ENCODE peak calls at places on chromosome 11, in six cellular contexts. O is prostate gland, E is breast epithelium, I is stomach, P is spleen, S is transverse colon. U is an unnamed sample.

GRCh38 chr11:119619665-119620064 is 109.3 kb downstream of the NECTIN1 start:
- DNase-seq in I (no peak), S (no peak), O (no peak), P (no peak), E (no peak), U (no peak)

GRCh38 chr11:62707277-62707771 is at the start of the genes BSCL2 and GNG3:
- DNase-seq in O (no peak), E (no peak), S (no peak), I (no peak), P (peak), U (no peak)

GRCh38 chr11:48109046-48109666 is 107.5 kb upstream of the OR4B1 start:
- DNase-seq in S (no peak), I (no peak), E (no peak), P (no peak), O (no peak), U (no peak)

GRCh38 chr11:2913029-2913431 is 16.2 kb downstream of the PHLDA2 start:
- DNase-seq in S (no peak), E (no peak), P (no peak), I (no peak), O (no peak), U (no peak)

GRCh38 chr11:118691926-118692830 is 12.7 kb upstream of the TREH start:
- DNase-seq in S (peak), I (no peak), O (peak), P (peak), E (peak), U (no peak)

GRCh38 chr11:103744496-103745153 is 291.8 kb upstream of the DDI1 start:
- DNase-seq in P (no peak), S (no peak), O (no peak), I (no peak), E (no peak), U (no peak)

GRCh38 chr11:93494341-93494740 is 48.9 kb downstream of the SMCO4 start:
- DNase-seq in I (no peak), O (no peak), P (no peak), S (no peak), E (no peak), U (no peak)

GRCh38 chr11:1939006-1939626 is 8.0 kb upstream of the MRPL23 start:
- DNase-seq in S (no peak), E (no peak), P (peak), O (no peak), I (no peak), U (peak)

GRCh38 chr11:124891390-124891861 is 6.2 kb downstream of the ROBO4 start:
- DNase-seq in I (no peak), S (no peak), O (no peak), P (no peak), E (no peak), U (no peak)

GRCh38 chr11:95487391-95487790 is 256.4 kb upstream of the SESN3 start:
- DNase-seq in P (no peak), I (no peak), E (no peak), S (no peak), O (no peak), U (peak)

GRCh38 chr11:123653997-123654565 is 343 bp downstream of the SCN3B start:
- DNase-seq in P (peak), O (peak), I (peak), E (peak), S (peak), U (peak)

GRCh38 chr11:125941606-125942275 is 4.1 kb upstream of the VSIG10L2 start:
- DNase-seq in O (peak), E (peak), S (peak), I (peak), P (no peak), U (peak)

GRCh38 chr11:133711545-133711944 is 133.8 kb downstream of the SPATA19 start:
- DNase-seq in S (no peak), I (no peak), P (no peak), O (no peak), E (no peak), U (no peak)

GRCh38 chr11:116062129-116062525 is 557.9 kb upstream of the CADM1 start:
- DNase-seq in E (peak), S (no peak), P (no peak), O (no peak), I (no peak), U (no peak)

GRCh38 chr11:44368886-44369285 is 58.9 kb upstream of the ALX4 start:
- DNase-seq in I (no peak), S (no peak), O (no peak), E (no peak), P (no peak), U (no peak)

GRCh38 chr11:83773950-83774880 is 488.0 kb upstream of the CCDC90B start:
- DNase-seq in S (no peak), P (no peak), E (no peak), O (no peak), I (no peak), U (no peak)

GRCh38 chr11:110085255-110085838 is 7.8 kb upstream of the ZC3H12C start:
- DNase-seq in E (no peak), S (no peak), P (no peak), O (no peak), I (no peak), U (no peak)

GRCh38 chr11:119616586-119617342 is 112.2 kb downstream of the NECTIN1 start:
- DNase-seq in S (no peak), P (no peak), E (no peak), I (no peak), O (no peak), U (no peak)

GRCh38 chr11:125242141-125242780 is 77.7 kb downstream of the PKNOX2 start:
- DNase-seq in P (peak), S (no peak), E (no peak), O (no peak), I (no peak), U (no peak)

GRCh38 chr11:75823415-75823814 is 8.4 kb downstream of the UVRAG start:
- DNase-seq in O (no peak), I (no peak), P (no peak), E (no peak), S (no peak), U (no peak)

GRCh38 chr11:15657264-15657663 is 542.5 kb downstream of the INSC start:
- DNase-seq in O (no peak), E (no peak), I (no peak), S (no peak), P (no peak), U (no peak)

GRCh38 chr11:79493555-79494171 is 52.8 kb upstream of the TENM4 start:
- DNase-seq in O (peak), S (peak), E (peak), P (peak), I (peak), U (peak)

GRCh38 chr11:74672956-74673895 is 58.0 kb downstream of the CHRDL2 start:
- DNase-seq in O (no peak), S (peak), P (peak), I (peak), E (peak), U (no peak)

GRCh38 chr11:11215944-11216343 is 137.1 kb downstream of the CSNK2A3 start:
- DNase-seq in S (no peak), I (no peak), P (no peak), O (no peak), E (no peak), U (no peak)

GRCh38 chr11:1873048-1873812 is 18.5 kb downstream of the PRR33 start:
- DNase-seq in P (peak), I (no peak), O (no peak), E (no peak), S (no peak), U (no peak)

GRCh38 chr11:47248304-47248663 is 330 bp downstream of the ACP2 start:
- DNase-seq in O (no peak), S (no peak), P (no peak), E (no peak), I (no peak), U (no peak)

GRCh38 chr11:17164361-17165246 is 43.2 kb downstream of the PIK3C2A start:
- DNase-seq in O (no peak), I (no peak), E (no peak), P (no peak), S (no peak), U (no peak)

GRCh38 chr11:17734986-17735822 is 623 bp downstream of the KCNC1 start:
- DNase-seq in S (peak), E (peak), I (peak), O (peak), P (peak), U (peak)

DNA sequence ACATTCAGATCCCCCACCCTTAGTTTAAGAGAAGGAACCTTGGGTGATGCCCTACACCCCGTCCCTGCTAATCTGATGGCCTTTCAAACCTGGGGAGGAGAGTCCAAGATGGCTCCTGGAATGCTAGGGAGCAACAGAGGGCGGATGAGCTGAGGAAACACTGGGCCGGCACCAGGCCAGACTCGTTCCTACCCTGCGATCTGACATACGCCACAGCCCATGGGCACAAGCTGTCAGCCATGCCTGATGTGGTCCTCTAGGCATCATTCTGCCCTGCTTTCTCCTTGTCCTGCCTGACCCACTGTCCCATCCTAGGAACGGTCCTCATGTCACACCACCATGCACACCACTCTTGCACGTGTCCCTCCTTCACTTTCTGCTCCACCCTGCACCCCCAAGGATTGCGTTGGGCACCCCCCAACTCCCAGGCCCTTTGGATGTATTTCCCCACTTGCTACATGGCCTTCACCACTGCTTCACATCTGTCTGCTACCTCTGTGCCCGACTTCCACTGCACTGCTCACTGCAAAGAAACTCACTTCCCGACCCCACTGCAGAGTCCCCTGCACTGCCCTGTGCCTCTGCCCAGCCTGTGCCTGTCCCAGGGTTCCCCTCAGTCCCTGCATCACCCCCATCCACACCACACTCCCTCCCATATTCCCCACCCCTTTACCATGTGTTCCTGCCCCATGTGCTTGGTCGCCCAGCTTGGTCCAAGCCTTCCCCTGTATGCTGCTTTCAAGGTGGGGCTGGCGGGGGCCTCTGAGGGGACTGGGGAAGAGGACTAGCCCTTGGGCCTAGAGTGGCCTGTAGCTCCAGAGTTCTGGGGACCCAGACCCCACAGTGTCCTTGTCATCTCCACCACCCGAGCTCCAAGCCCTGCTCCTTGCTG is 29.2 kb downstream of the USP35 start:
- DNase-seq in P (no peak), E (no peak), S (no peak), I (no peak), O (no peak), U (no peak)
- TF ChIP-seq POLR2AphosphoS5 in P (peak), E (no peak), S (no peak), I (no peak), O (no peak), U (no peak)

GRCh38 chr11:66842501-66842895 is 743 bp upstream of the RCE1 start:
- DNase-seq in P (no peak), S (no peak), I (no peak), E (peak), O (no peak), U (peak)
- TF ChIP-seq POLR2AphosphoS5 in P (no peak), S (no peak), I (no peak), E (no peak), O (no peak), U (no peak)

DNA sequence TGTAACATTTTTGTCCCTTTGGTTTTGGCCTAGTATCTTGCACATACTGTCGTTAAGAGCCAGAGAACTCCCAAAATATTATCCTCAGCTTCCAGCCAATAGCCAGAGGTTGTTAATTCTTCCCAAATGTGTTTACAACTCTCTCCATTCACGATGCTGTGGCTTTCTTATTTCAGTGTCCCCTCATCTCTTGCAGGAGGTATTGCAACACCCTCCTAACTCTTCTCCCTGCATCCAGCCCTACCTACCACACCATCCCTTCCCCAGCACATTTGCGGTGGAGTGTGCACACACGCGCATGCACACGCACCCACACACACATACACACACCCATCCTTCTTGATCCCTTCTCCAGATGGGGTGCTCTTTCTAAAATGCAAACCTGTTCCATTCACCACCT is 75.6 kb upstream of the LMO2 start:
- DNase-seq in P (no peak), E (no peak), O (no peak), S (no peak), I (no peak), U (no peak)
- TF ChIP-seq POLR2AphosphoS5 in P (no peak), E (no peak), O (no peak), S (no peak), I (no peak), U (no peak)

GRCh38 chr11:129743029-129743846 is 72.4 kb upstream of the TMEM45B start:
- DNase-seq in I (peak), E (no peak), O (no peak), P (peak), S (no peak), U (no peak)
- TF ChIP-seq POLR2AphosphoS5 in I (no peak), E (no peak), O (no peak), P (no peak), S (no peak), U (no peak)